ENCODE peak calls at places on chromosome 21, in four cellular contexts. I is DND-41; X is amygdala; T is naive thymus-derived CD4-positive, alpha-beta T cell. U is an unnamed sample.

GRCh38 chr21:36169465-36170128 is 13.0 kb downstream of the DOP1B start:
- DNase-seq in T (no peak), I (no peak), X (no peak), U (no peak)

GRCh38 chr21:22885614-22886013 is 1887.4 kb downstream of the NCAM2 start:
- DNase-seq in T (no peak), X (no peak), I (no peak), U (no peak)

GRCh38 chr21:44720170-44720569 is 8.8 kb upstream of the TSPEAR start:
- DNase-seq in T (no peak), I (no peak), X (no peak), U (no peak)

GRCh38 chr21:29091032-29091431 is 17.6 kb upstream of the CCT8 start:
- DNase-seq in X (no peak), I (no peak), T (no peak), U (no peak)

GRCh38 chr21:41958886-41959563 is 5.2 kb upstream of the C2CD2 start:
- DNase-seq in X (no peak), T (no peak), I (no peak), U (no peak)

GRCh38 chr21:17753736-17754135 is 65.4 kb downstream of the C21orf91 start:
- DNase-seq in X (no peak), T (no peak), I (no peak), U (no peak)

GRCh38 chr21:34690793-34691175 is 22.0 kb downstream of the CLIC6 start:
- DNase-seq in I (no peak), X (no peak), T (no peak), U (no peak)

GRCh38 chr21:46471514-46471913 is 12.8 kb downstream of the DIP2A start:
- DNase-seq in T (no peak), I (no peak), X (no peak), U (no peak)

GRCh38 chr21:35585878-35586277 is 474.4 kb downstream of the SETD4 start:
- DNase-seq in X (no peak), T (no peak), I (no peak), U (no peak)

GRCh38 chr21:41319273-41319672 is 2.7 kb downstream of the FAM3B start:
- DNase-seq in T (no peak), X (no peak), I (no peak), U (no peak)

GRCh38 chr21:44834231-44834950 is 16.5 kb upstream of the SUMO3 start:
- DNase-seq in X (no peak), I (no peak), T (no peak), U (no peak)

GRCh38 chr21:42596657-42597056 is 56.8 kb upstream of the PDE9A start:
- DNase-seq in T (no peak), I (no peak), X (no peak), U (no peak)

GRCh38 chr21:33490991-33491372 is 534 bp downstream of the DNAJC28 start:
- DNase-seq in T (no peak), I (no peak), X (no peak), U (no peak)

GRCh38 chr21:31634993-31635392 is 24.5 kb upstream of the SOD1 start:
- DNase-seq in T (no peak), X (no peak), I (no peak), U (no peak)

GRCh38 chr21:17769049-17769845 is 49.9 kb downstream of the C21orf91 start:
- DNase-seq in X (no peak), T (no peak), I (no peak), U (no peak)

U was measured in Jurkat, Clone E6-1.